ENCODE peak calls at places on chromosomes 13 and 19, in nine cellular contexts. One of them, this sample, is unnamed.

GRCh38 chr19:19209372-19209771 is 2.4 kb upstream of the NCAN start:
- DNase-seq in mesendoderm: no peak
- DNase-seq in upper lobe of left lung: no peak
- DNase-seq in uterus: no peak
- DNase-seq in aorta: no peak
- DNase-seq in heart left ventricle: no peak
- DNase-seq in fibroblast of lung: no peak
- DNase-seq in tibial nerve: no peak
- DNase-seq in colonic mucosa: no peak
- DNase-seq in this sample: no peak

GRCh38 chr19:16436780-16437179 is 35.0 kb downstream of the EPS15L1 start:
- DNase-seq in colonic mucosa: no peak
- DNase-seq in heart left ventricle: no peak
- DNase-seq in fibroblast of lung: no peak
- DNase-seq in upper lobe of left lung: no peak
- DNase-seq in uterus: no peak
- DNase-seq in tibial nerve: no peak
- DNase-seq in aorta: no peak
- DNase-seq in mesendoderm: no peak
- DNase-seq in this sample: no peak

GRCh38 chr19:14375055-14375581 is 6.1 kb upstream of the ADGRE5 start:
- DNase-seq in tibial nerve: no peak
- DNase-seq in fibroblast of lung: no peak
- DNase-seq in colonic mucosa: no peak
- DNase-seq in mesendoderm: no peak
- DNase-seq in heart left ventricle: peak; percentile 51
- DNase-seq in uterus: no peak
- DNase-seq in aorta: no peak
- DNase-seq in upper lobe of left lung: peak; percentile 78
- DNase-seq in this sample: no peak

GRCh38 chr19:48490980-48491792 is 20.4 kb downstream of the LMTK3 start:
- DNase-seq in fibroblast of lung: no peak
- DNase-seq in tibial nerve: no peak
- DNase-seq in aorta: no peak
- DNase-seq in colonic mucosa: peak; percentile 63
- DNase-seq in upper lobe of left lung: peak; percentile 83
- DNase-seq in heart left ventricle: peak; percentile 39
- DNase-seq in uterus: peak; percentile 54
- DNase-seq in mesendoderm: peak; percentile 81
- DNase-seq in this sample: peak; percentile 62

GRCh38 chr13:73918691-73919090 is 215.5 kb downstream of the KLF12 start:
- DNase-seq in upper lobe of left lung: no peak
- DNase-seq in tibial nerve: no peak
- DNase-seq in uterus: no peak
- DNase-seq in colonic mucosa: no peak
- DNase-seq in heart left ventricle: no peak
- DNase-seq in mesendoderm: no peak
- DNase-seq in aorta: no peak
- DNase-seq in fibroblast of lung: no peak
- DNase-seq in this sample: no peak

GRCh38 chr13:39105110-39105509 is 66.9 kb downstream of the NHLRC3 start:
- DNase-seq in mesendoderm: no peak
- DNase-seq in fibroblast of lung: peak; percentile 7
- DNase-seq in upper lobe of left lung: no peak
- DNase-seq in colonic mucosa: peak; percentile 25
- DNase-seq in aorta: no peak
- DNase-seq in heart left ventricle: no peak
- DNase-seq in tibial nerve: no peak
- DNase-seq in uterus: no peak
- DNase-seq in this sample: no peak

GRCh38 chr13:87889241-87889640 is 218.1 kb downstream of the SLITRK5 start:
- DNase-seq in mesendoderm: no peak
- DNase-seq in tibial nerve: no peak
- DNase-seq in fibroblast of lung: no peak
- DNase-seq in aorta: no peak
- DNase-seq in heart left ventricle: no peak
- DNase-seq in uterus: no peak
- DNase-seq in colonic mucosa: no peak
- DNase-seq in upper lobe of left lung: no peak
- DNase-seq in this sample: no peak

GRCh38 chr13:113918981-113919646 is 54.8 kb downstream of the C13orf46 start:
- DNase-seq in upper lobe of left lung: peak; percentile 73
- DNase-seq in fibroblast of lung: no peak
- DNase-seq in heart left ventricle: no peak
- DNase-seq in aorta: no peak
- DNase-seq in mesendoderm: no peak
- DNase-seq in tibial nerve: no peak
- DNase-seq in uterus: no peak
- DNase-seq in colonic mucosa: peak; percentile 9
- DNase-seq in this sample: peak; percentile 50

GRCh38 chr19:51593138-51593890 is 22.2 kb downstream of the ZNF175 start:
- DNase-seq in colonic mucosa: no peak
- DNase-seq in fibroblast of lung: no peak
- DNase-seq in tibial nerve: no peak
- DNase-seq in aorta: no peak
- DNase-seq in upper lobe of left lung: no peak
- DNase-seq in heart left ventricle: no peak
- DNase-seq in uterus: no peak
- DNase-seq in mesendoderm: peak; percentile 8
- DNase-seq in this sample: peak; percentile 36

GRCh38 chr13:111483621-111483987 is 163.2 kb downstream of the TEX29 start:
- DNase-seq in tibial nerve: no peak
- DNase-seq in fibroblast of lung: no peak
- DNase-seq in upper lobe of left lung: no peak
- DNase-seq in colonic mucosa: no peak
- DNase-seq in mesendoderm: no peak
- DNase-seq in uterus: no peak
- DNase-seq in aorta: no peak
- DNase-seq in heart left ventricle: no peak
- DNase-seq in this sample: no peak

GRCh38 chr19:13850910-13851753 is 25.8 kb upstream of the NANOS3 start:
- DNase-seq in uterus: peak; percentile 92
- DNase-seq in upper lobe of left lung: peak; percentile 90
- DNase-seq in fibroblast of lung: peak; percentile 95
- DNase-seq in mesendoderm: peak; percentile 88
- DNase-seq in colonic mucosa: peak; percentile 80
- DNase-seq in heart left ventricle: peak; percentile 86
- DNase-seq in tibial nerve: peak; percentile 80
- DNase-seq in aorta: peak; percentile 96
- DNase-seq in this sample: peak; percentile 91

GRCh38 chr19:41912899-41913475 is 15.3 kb downstream of the ERFL start:
- DNase-seq in fibroblast of lung: no peak
- DNase-seq in upper lobe of left lung: peak; percentile 85
- DNase-seq in uterus: no peak
- DNase-seq in colonic mucosa: no peak
- DNase-seq in aorta: no peak
- DNase-seq in mesendoderm: peak; percentile 42
- DNase-seq in tibial nerve: no peak
- DNase-seq in heart left ventricle: no peak
- DNase-seq in this sample: peak; percentile 73
- H3K27me3 ChIP-seq in fibroblast of lung: peaks cover 54% of the 10 kb centered on the region
- H3K27me3 ChIP-seq in upper lobe of left lung: no peaks in the 10 kb centered on the region
- H3K27me3 ChIP-seq in uterus: peaks cover 13% of the 10 kb centered on the region
- H3K27me3 ChIP-seq in colonic mucosa: peaks cover 36% of the 10 kb centered on the region
- H3K27me3 ChIP-seq in aorta: peaks cover 3% of the 10 kb centered on the region
- H3K27me3 ChIP-seq in mesendoderm: peaks cover 44% of the 10 kb centered on the region
- H3K27me3 ChIP-seq in tibial nerve: no peaks in the 10 kb centered on the region
- H3K27me3 ChIP-seq in heart left ventricle: peaks cover 38% of the 10 kb centered on the region
- H3K27me3 ChIP-seq in this sample: no peaks in the 10 kb centered on the region

DNA sequence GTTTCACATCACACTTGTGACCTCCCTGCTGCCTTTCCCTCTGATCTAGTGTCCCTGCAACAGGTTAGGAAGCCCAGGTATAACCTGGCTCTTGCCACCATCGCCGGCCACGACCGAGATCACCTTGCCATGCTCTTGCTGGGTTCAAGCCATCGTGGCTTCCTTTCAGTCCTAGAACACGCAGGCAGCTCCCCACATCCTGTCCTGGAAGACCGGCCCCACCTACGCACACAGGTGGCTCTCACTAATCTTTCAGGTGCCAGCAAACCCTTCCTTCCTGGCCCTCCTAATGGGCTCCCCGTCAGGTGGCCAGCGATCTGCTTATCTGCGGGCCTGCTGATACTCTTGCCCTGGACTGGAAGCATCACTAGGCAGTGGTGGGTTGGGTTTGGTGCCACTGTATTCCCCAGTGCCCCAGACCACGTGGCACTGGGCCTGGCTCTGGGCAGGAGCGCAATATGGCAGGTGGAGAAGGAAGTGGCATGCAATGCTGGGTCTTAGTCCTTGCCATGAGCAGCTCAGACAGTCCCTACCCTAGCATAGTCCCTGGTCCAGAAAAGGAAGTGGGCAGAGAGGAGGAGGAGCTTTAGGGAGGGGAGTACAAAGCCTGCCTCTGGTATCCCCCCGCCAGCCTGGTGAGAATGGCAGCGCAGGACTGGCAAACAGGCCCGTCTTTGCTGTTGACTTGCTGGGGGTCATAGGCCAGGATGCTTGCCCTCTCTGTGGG is 11.8 kb downstream of the PPP1R37 start:
- DNase-seq in aorta: no peak
- DNase-seq in upper lobe of left lung: no peak
- DNase-seq in fibroblast of lung: no peak
- DNase-seq in tibial nerve: no peak
- DNase-seq in heart left ventricle: no peak
- DNase-seq in uterus: no peak
- DNase-seq in colonic mucosa: no peak
- DNase-seq in mesendoderm: no peak
- DNase-seq in this sample: no peak
- H3K27ac ChIP-seq in aorta: no peak overlapping the region
- H3K27ac ChIP-seq in upper lobe of left lung: no peak overlapping the region
- H3K27ac ChIP-seq in fibroblast of lung: no peak overlapping the region
- H3K27ac ChIP-seq in tibial nerve: no peak overlapping the region
- H3K27ac ChIP-seq in heart left ventricle: peak overlapping the region; percentile 70
- H3K27ac ChIP-seq in uterus: no peak overlapping the region
- H3K27ac ChIP-seq in colonic mucosa: no peak overlapping the region
- H3K27ac ChIP-seq in mesendoderm: no peak overlapping the region
- H3K27ac ChIP-seq in this sample: peak overlapping the region; percentile 55

GRCh38 chr19:54521860-54522513 is 19.4 kb downstream of the LAIR2 start:
- DNase-seq in mesendoderm: no peak
- DNase-seq in tibial nerve: no peak
- DNase-seq in colonic mucosa: no peak
- DNase-seq in upper lobe of left lung: no peak
- DNase-seq in heart left ventricle: no peak
- DNase-seq in fibroblast of lung: no peak
- DNase-seq in aorta: no peak
- DNase-seq in uterus: no peak
- DNase-seq in this sample: no peak

GRCh38 chr19:54523403-54523802 is 20.8 kb downstream of the LAIR2 start:
- DNase-seq in aorta: no peak
- DNase-seq in upper lobe of left lung: no peak
- DNase-seq in heart left ventricle: no peak
- DNase-seq in tibial nerve: no peak
- DNase-seq in colonic mucosa: no peak
- DNase-seq in mesendoderm: no peak
- DNase-seq in fibroblast of lung: no peak
- DNase-seq in uterus: no peak
- DNase-seq in this sample: no peak

GRCh38 chr19:54517483-54517882 is 14.9 kb downstream of the LAIR2 start:
- DNase-seq in upper lobe of left lung: no peak
- DNase-seq in uterus: no peak
- DNase-seq in tibial nerve: peak; percentile 42
- DNase-seq in colonic mucosa: peak; percentile 38
- DNase-seq in mesendoderm: peak; percentile 47
- DNase-seq in aorta: no peak
- DNase-seq in heart left ventricle: peak; percentile 59
- DNase-seq in fibroblast of lung: peak; percentile 11
- DNase-seq in this sample: peak; percentile 69

GRCh38 chr19:54518844-54519243 is 16.2 kb downstream of the LAIR2 start:
- DNase-seq in aorta: no peak
- DNase-seq in mesendoderm: no peak
- DNase-seq in colonic mucosa: no peak
- DNase-seq in heart left ventricle: no peak
- DNase-seq in uterus: no peak
- DNase-seq in fibroblast of lung: no peak
- DNase-seq in upper lobe of left lung: no peak
- DNase-seq in tibial nerve: no peak
- DNase-seq in this sample: no peak

DNA sequence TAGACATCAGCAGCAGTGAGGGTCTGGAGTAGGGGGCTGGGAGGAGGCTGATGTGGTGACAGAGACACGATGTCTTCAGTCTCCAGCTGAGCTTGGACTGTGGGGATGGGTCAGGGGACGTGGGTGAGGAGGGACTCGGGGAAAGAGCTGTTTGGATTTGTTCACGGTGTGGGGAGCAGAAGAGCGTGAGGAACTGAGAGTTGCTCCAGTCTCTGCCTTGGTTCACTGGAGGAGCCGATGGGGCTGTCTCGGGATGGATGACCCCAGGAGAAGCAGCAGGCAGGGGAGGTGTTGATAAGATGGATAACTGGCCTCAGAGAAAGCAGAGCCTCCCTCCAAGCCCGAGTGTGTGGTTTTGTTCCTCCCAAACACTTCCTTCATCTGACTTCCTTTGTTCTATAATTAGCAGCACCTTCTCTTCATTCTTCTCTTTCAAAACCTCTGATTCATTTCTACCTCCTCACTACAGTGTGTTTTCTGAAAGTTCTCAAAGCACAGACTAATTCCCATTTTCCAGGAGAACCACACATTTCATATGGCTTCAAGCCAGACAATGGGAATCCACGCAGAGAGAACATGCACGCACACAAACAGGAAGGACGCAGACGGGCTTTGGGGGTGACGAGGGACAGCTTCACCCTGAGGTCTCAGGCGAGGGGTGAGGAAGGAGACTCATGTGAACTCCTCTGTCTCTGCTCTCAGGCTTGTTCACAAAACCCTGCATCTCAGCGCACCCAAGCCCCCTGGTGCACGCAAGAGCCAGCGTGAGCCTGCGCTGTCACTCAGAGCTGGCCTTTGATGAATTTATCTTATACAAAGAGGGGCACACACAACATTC is 18.6 kb downstream of the LAIR2 start:
- DNase-seq in colonic mucosa: no peak
- DNase-seq in aorta: no peak
- DNase-seq in upper lobe of left lung: no peak
- DNase-seq in heart left ventricle: no peak
- DNase-seq in mesendoderm: no peak
- DNase-seq in tibial nerve: no peak
- DNase-seq in uterus: no peak
- DNase-seq in fibroblast of lung: no peak
- DNase-seq in this sample: no peak
- H3K27me3 ChIP-seq in colonic mucosa: no peaks in the 10 kb centered on the region
- H3K27me3 ChIP-seq in aorta: no peaks in the 10 kb centered on the region
- H3K27me3 ChIP-seq in upper lobe of left lung: no peaks in the 10 kb centered on the region
- H3K27me3 ChIP-seq in heart left ventricle: no peaks in the 10 kb centered on the region
- H3K27me3 ChIP-seq in mesendoderm: no peaks in the 10 kb centered on the region
- H3K27me3 ChIP-seq in tibial nerve: no peaks in the 10 kb centered on the region
- H3K27me3 ChIP-seq in uterus: no peaks in the 10 kb centered on the region
- H3K27me3 ChIP-seq in fibroblast of lung: no peaks in the 10 kb centered on the region
- H3K27me3 ChIP-seq in this sample: no peaks in the 10 kb centered on the region

GRCh38 chr19:23762548-23762883 is 3.8 kb upstream of the ZNF681 start:
- DNase-seq in mesendoderm: no peak
- DNase-seq in aorta: no peak
- DNase-seq in upper lobe of left lung: no peak
- DNase-seq in heart left ventricle: no peak
- DNase-seq in uterus: no peak
- DNase-seq in tibial nerve: peak; percentile 38
- DNase-seq in fibroblast of lung: no peak
- DNase-seq in colonic mucosa: no peak
- DNase-seq in this sample: no peak
- H3K27ac ChIP-seq in mesendoderm: no peak overlapping the region
- H3K27ac ChIP-seq in aorta: no peak overlapping the region
- H3K27ac ChIP-seq in upper lobe of left lung: peak overlapping the region; percentile 75
- H3K27ac ChIP-seq in heart left ventricle: no peak overlapping the region
- H3K27ac ChIP-seq in uterus: no peak overlapping the region
- H3K27ac ChIP-seq in tibial nerve: peak overlapping the region; percentile 24
- H3K27ac ChIP-seq in fibroblast of lung: no peak overlapping the region
- H3K27ac ChIP-seq in colonic mucosa: peak overlapping the region; percentile 76
- H3K27ac ChIP-seq in this sample: peak overlapping the region; percentile 81